ENCODE peak calls at places on chromosomes 3 and 15, in ten cellular contexts. E is activated effector memory CD4-positive, alpha-beta T cell treated with anti-CD3 and anti-CD28 coated beads, Interleukin-2, amount 50 U/mL, for 16 hours; K is mucosa of descending colon; N is T-helper 9 cell; P is activated naive CD4-positive, alpha-beta T cell treated with Interleukin-2 at 50 U/mL for 16 hours; V is NCI-H1417; T is aorta; F is NK-92 treated with Interleukin-12 subunit alpha and Interleukin-12 subunit beta, amount 100 ng/mL, for 24 hours; B is SHP77 treated with DMSO at 0.1 percent for 48 hours; Z is CD8-positive, alpha-beta memory T cell. J is an unnamed sample.

GRCh38 chr3:45832691-45833090 is 9.2 kb downstream of the LZTFL1 start:
- DNase-seq in E (no peak), K (peak), N (no peak), P (no peak), V (peak), T (no peak), F (no peak), B (no peak), Z (no peak), J (no peak)

GRCh38 chr15:69410290-69410874 is 3.8 kb upstream of the KIF23 start:
- DNase-seq in E (peak), K (no peak), N (no peak), P (no peak), V (peak), T (no peak), F (no peak), B (peak), Z (no peak), J (no peak)

GRCh38 chr3:171458857-171459129 is 1.4 kb downstream of the TNIK start:
- DNase-seq in E (no peak), K (no peak), N (no peak), P (no peak), V (no peak), T (no peak), F (peak), B (no peak), Z (no peak), J (no peak)

GRCh38 chr3:195061756-195062655 is 209.0 kb downstream of the XXYLT1 start:
- DNase-seq in E (peak), K (no peak), N (no peak), P (no peak), V (no peak), T (peak), F (no peak), B (no peak), Z (no peak), J (peak)

GRCh38 chr3:152971880-152972279 is 136.9 kb downstream of the P2RY1 start:
- DNase-seq in E (no peak), K (no peak), N (no peak), P (no peak), V (no peak), T (no peak), F (no peak), B (no peak), Z (no peak), J (no peak)

GRCh38 chr3:147298511-147298982 is 107.8 kb downstream of the ZIC4 start:
- DNase-seq in E (no peak), K (peak), N (no peak), P (no peak), V (peak), T (no peak), F (no peak), B (no peak), Z (no peak), J (no peak)

GRCh38 chr15:75597667-75598341 is 18.7 kb upstream of the PTPN9 start:
- DNase-seq in E (peak), K (peak), N (no peak), P (peak), V (no peak), T (no peak), F (no peak), B (no peak), Z (no peak), J (no peak)

GRCh38 chr3:142852009-142852408 is 36.9 kb downstream of the PCOLCE2 start:
- DNase-seq in E (no peak), K (no peak), N (no peak), P (no peak), V (no peak), T (no peak), F (no peak), B (no peak), Z (no peak), J (no peak)

GRCh38 chr3:147413712-147414325 is 4.7 kb downstream of the ZIC1 start:
- DNase-seq in E (no peak), K (no peak), N (no peak), P (no peak), V (no peak), T (no peak), F (no peak), B (no peak), Z (no peak), J (no peak)

GRCh38 chr3:56467801-56468183 is 475 bp downstream of the ERC2 start:
- DNase-seq in E (no peak), K (no peak), N (no peak), P (no peak), V (peak), T (no peak), F (no peak), B (no peak), Z (no peak), J (no peak)

GRCh38 chr15:42036112-42036905 is 15.5 kb upstream of the PLA2G4E start:
- DNase-seq in E (no peak), K (no peak), N (no peak), P (no peak), V (no peak), T (no peak), F (no peak), B (no peak), Z (no peak), J (no peak)

GRCh38 chr3:189841474-189842205 is 210.5 kb downstream of the TP63 start:
- DNase-seq in E (no peak), K (no peak), N (no peak), P (no peak), V (no peak), T (no peak), F (no peak), B (no peak), Z (no peak), J (no peak)

GRCh38 chr3:167437428-167438139 is 36.3 kb downstream of the SERPINI2 start:
- DNase-seq in E (no peak), K (no peak), N (no peak), P (no peak), V (no peak), T (no peak), F (no peak), B (no peak), Z (no peak), J (no peak)

GRCh38 chr15:40853241-40853890 is 9.5 kb downstream of the SPINT1 start:
- DNase-seq in E (no peak), K (no peak), N (no peak), P (no peak), V (no peak), T (peak), F (no peak), B (no peak), Z (no peak), J (no peak)

GRCh38 chr15:92059036-92059970 is 205.8 kb downstream of the SLCO3A1 start:
- DNase-seq in E (no peak), K (no peak), N (no peak), P (no peak), V (peak), T (no peak), F (no peak), B (no peak), Z (no peak), J (no peak)

GRCh38 chr15:93028111-93028631 is 60.8 kb downstream of the RGMA start:
- DNase-seq in E (peak), K (no peak), N (no peak), P (no peak), V (no peak), T (no peak), F (no peak), B (no peak), Z (no peak), J (peak)

GRCh38 chr3:116734243-116734642 is 24.7 kb downstream of the TUSC7 start:
- DNase-seq in E (no peak), K (no peak), N (no peak), P (no peak), V (no peak), T (no peak), F (no peak), B (no peak), Z (no peak), J (no peak)

GRCh38 chr15:40871749-40872617 is 2.1 kb downstream of the RHOV start:
- DNase-seq in E (peak), K (peak), N (no peak), P (peak), V (no peak), T (no peak), F (no peak), B (no peak), Z (no peak), J (no peak)

GRCh38 chr3:41129731-41130130 is 69.6 kb upstream of the CTNNB1 start:
- DNase-seq in E (no peak), K (no peak), N (no peak), P (no peak), V (no peak), T (no peak), F (no peak), B (no peak), Z (no peak), J (no peak)

GRCh38 chr15:57319919-57320542 is 56.3 kb upstream of the CGNL1 start:
- DNase-seq in E (no peak), K (no peak), N (no peak), P (no peak), V (peak), T (no peak), F (no peak), B (no peak), Z (no peak), J (no peak)

GRCh38 chr3:104546301-104546700 is 820.4 kb upstream of the ALCAM start:
- DNase-seq in E (no peak), K (no peak), N (no peak), P (no peak), V (no peak), T (no peak), F (no peak), B (no peak), Z (no peak), J (no peak)

GRCh38 chr15:86650084-86650483 is 570.4 kb downstream of the AGBL1 start:
- DNase-seq in E (no peak), K (peak), N (no peak), P (no peak), V (no peak), T (no peak), F (no peak), B (no peak), Z (no peak), J (no peak)

GRCh38 chr3:163779396-163780344 is 1298.6 kb downstream of the SI start:
- DNase-seq in E (no peak), K (no peak), N (no peak), P (no peak), V (peak), T (no peak), F (no peak), B (no peak), Z (no peak), J (no peak)

GRCh38 chr3:365268-365667 is 168.7 kb downstream of the CHL1 start:
- DNase-seq in E (no peak), K (no peak), N (no peak), P (no peak), V (no peak), T (no peak), F (no peak), B (no peak), Z (no peak), J (no peak)

GRCh38 chr15:27776501-27776900 is 322.6 kb downstream of the OCA2 start:
- DNase-seq in E (no peak), K (no peak), N (no peak), P (no peak), V (no peak), T (no peak), F (no peak), B (no peak), Z (no peak), J (no peak)

GRCh38 chr3:183378951-183379350 is 49.5 kb downstream of the MCF2L2 start:
- DNase-seq in E (no peak), K (no peak), N (no peak), P (no peak), V (peak), T (no peak), F (no peak), B (peak), Z (no peak), J (no peak)

GRCh38 chr15:82870727-82871576 is 61.5 kb downstream of the WHAMM start:
- DNase-seq in E (no peak), K (no peak), N (no peak), P (no peak), V (no peak), T (no peak), F (no peak), B (no peak), Z (no peak), J (no peak)

GRCh38 chr3:28672411-28672810 is 323.8 kb upstream of the AZI2 start:
- DNase-seq in E (no peak), K (no peak), N (no peak), P (no peak), V (no peak), T (no peak), F (no peak), B (no peak), Z (no peak), J (no peak)

GRCh38 chr3:40143283-40144090 is 166.0 kb upstream of the EIF1B start:
- DNase-seq in E (no peak), K (no peak), N (no peak), P (no peak), V (no peak), T (no peak), F (no peak), B (no peak), Z (no peak), J (no peak)

GRCh38 chr3:67790043-67790442 is 135.6 kb upstream of the SUCLG2 start:
- DNase-seq in E (peak), K (peak), N (peak), P (peak), V (peak), T (no peak), F (no peak), B (no peak), Z (peak), J (no peak)

GRCh38 chr3:38620236-38620635 is 29.3 kb downstream of the SCN5A start:
- DNase-seq in E (no peak), K (no peak), N (no peak), P (no peak), V (no peak), T (no peak), F (no peak), B (no peak), Z (no peak), J (no peak)

GRCh38 chr3:63582943-63583500 is 69.5 kb upstream of the SNTN start:
- DNase-seq in E (no peak), K (no peak), N (no peak), P (no peak), V (no peak), T (no peak), F (no peak), B (no peak), Z (no peak), J (no peak)

GRCh38 chr3:8990266-8991215 is 27.3 kb upstream of the RAD18 start:
- DNase-seq in E (no peak), K (no peak), N (no peak), P (no peak), V (no peak), T (no peak), F (no peak), B (no peak), Z (no peak), J (no peak)

J was measured in sigmoid colon.